ENCODE peak calls at places on chromosomes 6 and 20, in eight cellular contexts. One of them, this sample, is unnamed.
A peak's percentile ranks its signal among the peaks of the same experiment; 100 is the strongest.

GRCh38 chr20:36107881-36108280 is 46.7 kb upstream of the EPB41L1 start:
- DNase-seq in cardiac muscle cell: no peak
- DNase-seq in ELR: no peak
- DNase-seq in astrocyte of the spinal cord: no peak
- DNase-seq in CD4-positive, CD25-positive, alpha-beta regulatory T cell: no peak
- DNase-seq in activated CD4-positive, CD25-positive, alpha-beta regulatory T cell: no peak
- DNase-seq in Caco-2: no peak
- DNase-seq in NCI-H345: no peak
- DNase-seq in this sample: no peak

GRCh38 chr6:44381739-44382138 is 5.8 kb upstream of the CDC5L start:
- DNase-seq in cardiac muscle cell: peak; percentile 33
- DNase-seq in ELR: no peak
- DNase-seq in astrocyte of the spinal cord: no peak
- DNase-seq in CD4-positive, CD25-positive, alpha-beta regulatory T cell: no peak
- DNase-seq in activated CD4-positive, CD25-positive, alpha-beta regulatory T cell: no peak
- DNase-seq in Caco-2: no peak
- DNase-seq in NCI-H345: no peak
- DNase-seq in this sample: no peak

GRCh38 chr6:82622461-82622860 is 258.8 kb downstream of the TPBG start:
- DNase-seq in cardiac muscle cell: no peak
- DNase-seq in ELR: no peak
- DNase-seq in astrocyte of the spinal cord: no peak
- DNase-seq in CD4-positive, CD25-positive, alpha-beta regulatory T cell: no peak
- DNase-seq in activated CD4-positive, CD25-positive, alpha-beta regulatory T cell: no peak
- DNase-seq in Caco-2: no peak
- DNase-seq in NCI-H345: no peak
- DNase-seq in this sample: no peak

GRCh38 chr20:16349518-16350295 is 223.5 kb downstream of the KIF16B start:
- DNase-seq in cardiac muscle cell: peak; percentile 26
- DNase-seq in ELR: peak; percentile 32
- DNase-seq in astrocyte of the spinal cord: peak; percentile 5
- DNase-seq in CD4-positive, CD25-positive, alpha-beta regulatory T cell: no peak
- DNase-seq in activated CD4-positive, CD25-positive, alpha-beta regulatory T cell: no peak
- DNase-seq in Caco-2: no peak
- DNase-seq in NCI-H345: no peak
- DNase-seq in this sample: no peak

GRCh38 chr6:30744054-30744805 is at the start of gene IER3:
- DNase-seq in cardiac muscle cell: peak; percentile 96
- DNase-seq in ELR: peak; percentile 96
- DNase-seq in astrocyte of the spinal cord: peak; percentile 93
- DNase-seq in CD4-positive, CD25-positive, alpha-beta regulatory T cell: peak; percentile 63
- DNase-seq in activated CD4-positive, CD25-positive, alpha-beta regulatory T cell: peak; percentile 71
- DNase-seq in Caco-2: peak; percentile 83
- DNase-seq in NCI-H345: peak; percentile 78
- DNase-seq in this sample: peak; percentile 89

GRCh38 chr6:42453649-42454427 is 2.1 kb upstream of the TRERF1 start:
- DNase-seq in cardiac muscle cell: peak; percentile 47
- DNase-seq in ELR: peak; percentile 60
- DNase-seq in astrocyte of the spinal cord: peak; percentile 64
- DNase-seq in CD4-positive, CD25-positive, alpha-beta regulatory T cell: no peak
- DNase-seq in activated CD4-positive, CD25-positive, alpha-beta regulatory T cell: no peak
- DNase-seq in Caco-2: no peak
- DNase-seq in NCI-H345: peak; percentile 8
- DNase-seq in this sample: no peak

GRCh38 chr20:44924526-44924925 is 14.7 kb downstream of the PABPC1L start:
- DNase-seq in cardiac muscle cell: peak; percentile 39
- DNase-seq in ELR: no peak
- DNase-seq in astrocyte of the spinal cord: no peak
- DNase-seq in CD4-positive, CD25-positive, alpha-beta regulatory T cell: no peak
- DNase-seq in activated CD4-positive, CD25-positive, alpha-beta regulatory T cell: no peak
- DNase-seq in Caco-2: peak; percentile 48
- DNase-seq in NCI-H345: no peak
- DNase-seq in this sample: no peak

GRCh38 chr6:101445527-101445926 is 52.0 kb downstream of the GRIK2 start:
- DNase-seq in cardiac muscle cell: no peak
- DNase-seq in ELR: peak; percentile 3
- DNase-seq in astrocyte of the spinal cord: peak; percentile 65
- DNase-seq in CD4-positive, CD25-positive, alpha-beta regulatory T cell: no peak
- DNase-seq in activated CD4-positive, CD25-positive, alpha-beta regulatory T cell: no peak
- DNase-seq in Caco-2: no peak
- DNase-seq in NCI-H345: no peak
- DNase-seq in this sample: no peak

GRCh38 chr20:34473262-34473883 is 42.8 kb upstream of the DYNLRB1 start:
- DNase-seq in cardiac muscle cell: peak; percentile 58
- DNase-seq in ELR: peak; percentile 65
- DNase-seq in astrocyte of the spinal cord: peak; percentile 23
- DNase-seq in CD4-positive, CD25-positive, alpha-beta regulatory T cell: peak; percentile 24
- DNase-seq in activated CD4-positive, CD25-positive, alpha-beta regulatory T cell: no peak
- DNase-seq in Caco-2: peak; percentile 88
- DNase-seq in NCI-H345: peak; percentile 25
- DNase-seq in this sample: no peak

GRCh38 chr20:47531468-47531867 is 29.8 kb downstream of the NCOA3 start:
- DNase-seq in cardiac muscle cell: no peak
- DNase-seq in ELR: no peak
- DNase-seq in astrocyte of the spinal cord: no peak
- DNase-seq in CD4-positive, CD25-positive, alpha-beta regulatory T cell: no peak
- DNase-seq in activated CD4-positive, CD25-positive, alpha-beta regulatory T cell: no peak
- DNase-seq in Caco-2: no peak
- DNase-seq in NCI-H345: no peak
- DNase-seq in this sample: no peak

GRCh38 chr6:26272171-26272631 is 92.8 kb upstream of the BTN3A2 start:
- DNase-seq in cardiac muscle cell: no peak
- DNase-seq in ELR: no peak
- DNase-seq in astrocyte of the spinal cord: peak; percentile 30
- DNase-seq in CD4-positive, CD25-positive, alpha-beta regulatory T cell: no peak
- DNase-seq in activated CD4-positive, CD25-positive, alpha-beta regulatory T cell: no peak
- DNase-seq in Caco-2: peak; percentile 82
- DNase-seq in NCI-H345: peak; percentile 44
- DNase-seq in this sample: no peak

GRCh38 chr6:89044988-89045387 is 35.6 kb upstream of the PNRC1 start:
- DNase-seq in cardiac muscle cell: no peak
- DNase-seq in ELR: no peak
- DNase-seq in astrocyte of the spinal cord: no peak
- DNase-seq in CD4-positive, CD25-positive, alpha-beta regulatory T cell: no peak
- DNase-seq in activated CD4-positive, CD25-positive, alpha-beta regulatory T cell: no peak
- DNase-seq in Caco-2: no peak
- DNase-seq in NCI-H345: no peak
- DNase-seq in this sample: no peak

GRCh38 chr6:28985396-28986164 is 19.5 kb downstream of the ZNF311 start:
- DNase-seq in cardiac muscle cell: peak; percentile 98
- DNase-seq in ELR: peak; percentile 97
- DNase-seq in astrocyte of the spinal cord: peak; percentile 97
- DNase-seq in CD4-positive, CD25-positive, alpha-beta regulatory T cell: no peak
- DNase-seq in activated CD4-positive, CD25-positive, alpha-beta regulatory T cell: no peak
- DNase-seq in Caco-2: peak; percentile 96
- DNase-seq in NCI-H345: peak; percentile 94
- DNase-seq in this sample: no peak

GRCh38 chr20:57410398-57411323 is 19.5 kb downstream of the RBM38 start:
- DNase-seq in cardiac muscle cell: no peak
- DNase-seq in ELR: no peak
- DNase-seq in astrocyte of the spinal cord: no peak
- DNase-seq in CD4-positive, CD25-positive, alpha-beta regulatory T cell: no peak
- DNase-seq in activated CD4-positive, CD25-positive, alpha-beta regulatory T cell: no peak
- DNase-seq in Caco-2: no peak
- DNase-seq in NCI-H345: no peak
- DNase-seq in this sample: no peak

GRCh38 chr20:63835031-63835858 is 4.2 kb upstream of the ZBTB46 start:
- DNase-seq in cardiac muscle cell: peak; percentile 99
- DNase-seq in ELR: peak; percentile 98
- DNase-seq in astrocyte of the spinal cord: peak; percentile 97
- DNase-seq in CD4-positive, CD25-positive, alpha-beta regulatory T cell: no peak
- DNase-seq in activated CD4-positive, CD25-positive, alpha-beta regulatory T cell: no peak
- DNase-seq in Caco-2: peak; percentile 98
- DNase-seq in NCI-H345: peak; percentile 71
- DNase-seq in this sample: peak; percentile 28

GRCh38 chr6:20811112-20811746 is 277.0 kb downstream of the CDKAL1 start:
- DNase-seq in cardiac muscle cell: peak; percentile 99
- DNase-seq in ELR: peak; percentile 96
- DNase-seq in astrocyte of the spinal cord: peak; percentile 98
- DNase-seq in CD4-positive, CD25-positive, alpha-beta regulatory T cell: no peak
- DNase-seq in activated CD4-positive, CD25-positive, alpha-beta regulatory T cell: no peak
- DNase-seq in Caco-2: peak; percentile 57
- DNase-seq in NCI-H345: no peak
- DNase-seq in this sample: peak; percentile 64

GRCh38 chr6:111709615-111710398 is 104.1 kb upstream of the TRAF3IP2 start:
- DNase-seq in cardiac muscle cell: peak; percentile 85
- DNase-seq in ELR: peak; percentile 84
- DNase-seq in astrocyte of the spinal cord: peak; percentile 87
- DNase-seq in CD4-positive, CD25-positive, alpha-beta regulatory T cell: peak; percentile 77
- DNase-seq in activated CD4-positive, CD25-positive, alpha-beta regulatory T cell: no peak
- DNase-seq in Caco-2: no peak
- DNase-seq in NCI-H345: peak; percentile 83
- DNase-seq in this sample: peak; percentile 86

GRCh38 chr6:45591816-45592359 is 214.2 kb upstream of the SUPT3H start:
- DNase-seq in cardiac muscle cell: no peak
- DNase-seq in ELR: no peak
- DNase-seq in astrocyte of the spinal cord: no peak
- DNase-seq in CD4-positive, CD25-positive, alpha-beta regulatory T cell: no peak
- DNase-seq in activated CD4-positive, CD25-positive, alpha-beta regulatory T cell: no peak
- DNase-seq in Caco-2: no peak
- DNase-seq in NCI-H345: no peak
- DNase-seq in this sample: no peak

GRCh38 chr20:48098866-48099265 is 313.6 kb upstream of the SULF2 start:
- DNase-seq in cardiac muscle cell: peak; percentile 53
- DNase-seq in ELR: no peak
- DNase-seq in astrocyte of the spinal cord: peak; percentile 2
- DNase-seq in CD4-positive, CD25-positive, alpha-beta regulatory T cell: no peak
- DNase-seq in activated CD4-positive, CD25-positive, alpha-beta regulatory T cell: no peak
- DNase-seq in Caco-2: no peak
- DNase-seq in NCI-H345: no peak
- DNase-seq in this sample: no peak

This sample was measured in HAP-1.